ENCODE peak calls at places on chromosomes 2 and 18, in five cellular contexts. One of them, this sample, is unnamed.

GRCh38 chr2:20626698-20627471 is 24.0 kb downstream of the HS1BP3 start:
- DNase-seq in fibroblast of pulmonary artery: no peak
- DNase-seq in stimulated activated CD8-positive, alpha-beta memory T cell treated with anti-CD3 and anti-CD28 coated beads, Interleukin-15, amount 100 ng/mL, for 24 hours: no peak
- DNase-seq in activated T-cell treated with anti-CD3 and anti-CD28 coated beads, Interleukin-2, amount 50 U/mL, for 72 hours: no peak
- DNase-seq in kidney epithelial cell: no peak
- DNase-seq in this sample: no peak

GRCh38 chr2:106054880-106055655 is 139.0 kb downstream of the UXS1 start:
- DNase-seq in stimulated activated CD8-positive, alpha-beta memory T cell treated with anti-CD3 and anti-CD28 coated beads, Interleukin-15, amount 100 ng/mL, for 24 hours: no peak
- DNase-seq in activated T-cell treated with anti-CD3 and anti-CD28 coated beads, Interleukin-2, amount 50 U/mL, for 72 hours: peak; percentile 9
- DNase-seq in kidney epithelial cell: no peak
- DNase-seq in fibroblast of pulmonary artery: no peak
- DNase-seq in this sample: no peak

GRCh38 chr18:9658111-9658641 is 43.8 kb upstream of the PPP4R1 start:
- DNase-seq in stimulated activated CD8-positive, alpha-beta memory T cell treated with anti-CD3 and anti-CD28 coated beads, Interleukin-15, amount 100 ng/mL, for 24 hours: no peak
- DNase-seq in kidney epithelial cell: no peak
- DNase-seq in fibroblast of pulmonary artery: no peak
- DNase-seq in activated T-cell treated with anti-CD3 and anti-CD28 coated beads, Interleukin-2, amount 50 U/mL, for 72 hours: no peak
- DNase-seq in this sample: no peak

GRCh38 chr2:74036010-74036409 is 51.3 kb downstream of the TET3 start:
- DNase-seq in fibroblast of pulmonary artery: no peak
- DNase-seq in stimulated activated CD8-positive, alpha-beta memory T cell treated with anti-CD3 and anti-CD28 coated beads, Interleukin-15, amount 100 ng/mL, for 24 hours: no peak
- DNase-seq in activated T-cell treated with anti-CD3 and anti-CD28 coated beads, Interleukin-2, amount 50 U/mL, for 72 hours: no peak
- DNase-seq in kidney epithelial cell: no peak
- DNase-seq in this sample: no peak

GRCh38 chr2:227891673-227892072 is 20.2 kb downstream of the DAW1 start:
- DNase-seq in stimulated activated CD8-positive, alpha-beta memory T cell treated with anti-CD3 and anti-CD28 coated beads, Interleukin-15, amount 100 ng/mL, for 24 hours: no peak
- DNase-seq in activated T-cell treated with anti-CD3 and anti-CD28 coated beads, Interleukin-2, amount 50 U/mL, for 72 hours: no peak
- DNase-seq in fibroblast of pulmonary artery: no peak
- DNase-seq in kidney epithelial cell: no peak
- DNase-seq in this sample: no peak

GRCh38 chr18:10131036-10131774 is 217.4 kb downstream of the VAPA start:
- DNase-seq in stimulated activated CD8-positive, alpha-beta memory T cell treated with anti-CD3 and anti-CD28 coated beads, Interleukin-15, amount 100 ng/mL, for 24 hours: no peak
- DNase-seq in activated T-cell treated with anti-CD3 and anti-CD28 coated beads, Interleukin-2, amount 50 U/mL, for 72 hours: no peak
- DNase-seq in fibroblast of pulmonary artery: no peak
- DNase-seq in kidney epithelial cell: no peak
- DNase-seq in this sample: no peak

GRCh38 chr18:69872661-69873060 is 75.0 kb downstream of the CD226 start:
- DNase-seq in fibroblast of pulmonary artery: no peak
- DNase-seq in activated T-cell treated with anti-CD3 and anti-CD28 coated beads, Interleukin-2, amount 50 U/mL, for 72 hours: no peak
- DNase-seq in stimulated activated CD8-positive, alpha-beta memory T cell treated with anti-CD3 and anti-CD28 coated beads, Interleukin-15, amount 100 ng/mL, for 24 hours: no peak
- DNase-seq in kidney epithelial cell: no peak
- DNase-seq in this sample: no peak

GRCh38 chr2:41775381-41776025 is 272.3 kb upstream of the PKDCC start:
- DNase-seq in stimulated activated CD8-positive, alpha-beta memory T cell treated with anti-CD3 and anti-CD28 coated beads, Interleukin-15, amount 100 ng/mL, for 24 hours: no peak
- DNase-seq in kidney epithelial cell: no peak
- DNase-seq in fibroblast of pulmonary artery: no peak
- DNase-seq in activated T-cell treated with anti-CD3 and anti-CD28 coated beads, Interleukin-2, amount 50 U/mL, for 72 hours: no peak
- DNase-seq in this sample: no peak

GRCh38 chr2:105732096-105732495 is 12.6 kb upstream of the NCK2 start:
- DNase-seq in kidney epithelial cell: no peak
- DNase-seq in fibroblast of pulmonary artery: peak; percentile 75
- DNase-seq in stimulated activated CD8-positive, alpha-beta memory T cell treated with anti-CD3 and anti-CD28 coated beads, Interleukin-15, amount 100 ng/mL, for 24 hours: no peak
- DNase-seq in activated T-cell treated with anti-CD3 and anti-CD28 coated beads, Interleukin-2, amount 50 U/mL, for 72 hours: no peak
- DNase-seq in this sample: no peak

GRCh38 chr2:200765139-200765951 is 46.4 kb upstream of the BZW1 start:
- DNase-seq in fibroblast of pulmonary artery: peak; percentile 87
- DNase-seq in kidney epithelial cell: peak; percentile 82
- DNase-seq in stimulated activated CD8-positive, alpha-beta memory T cell treated with anti-CD3 and anti-CD28 coated beads, Interleukin-15, amount 100 ng/mL, for 24 hours: no peak
- DNase-seq in activated T-cell treated with anti-CD3 and anti-CD28 coated beads, Interleukin-2, amount 50 U/mL, for 72 hours: peak; percentile 68
- DNase-seq in this sample: peak; percentile 77

GRCh38 chr2:229873123-229873581 is 48.7 kb downstream of the TRIP12 start:
- DNase-seq in activated T-cell treated with anti-CD3 and anti-CD28 coated beads, Interleukin-2, amount 50 U/mL, for 72 hours: no peak
- DNase-seq in fibroblast of pulmonary artery: no peak
- DNase-seq in kidney epithelial cell: no peak
- DNase-seq in stimulated activated CD8-positive, alpha-beta memory T cell treated with anti-CD3 and anti-CD28 coated beads, Interleukin-15, amount 100 ng/mL, for 24 hours: no peak
- DNase-seq in this sample: no peak

GRCh38 chr2:233831011-233831721 is 23.2 kb downstream of the HJURP start:
- DNase-seq in fibroblast of pulmonary artery: no peak
- DNase-seq in activated T-cell treated with anti-CD3 and anti-CD28 coated beads, Interleukin-2, amount 50 U/mL, for 72 hours: no peak
- DNase-seq in stimulated activated CD8-positive, alpha-beta memory T cell treated with anti-CD3 and anti-CD28 coated beads, Interleukin-15, amount 100 ng/mL, for 24 hours: no peak
- DNase-seq in kidney epithelial cell: no peak
- DNase-seq in this sample: no peak

GRCh38 chr2:191030521-191031154 is 16.7 kb upstream of the STAT1 start:
- DNase-seq in activated T-cell treated with anti-CD3 and anti-CD28 coated beads, Interleukin-2, amount 50 U/mL, for 72 hours: peak; percentile 45
- DNase-seq in fibroblast of pulmonary artery: peak; percentile 68
- DNase-seq in kidney epithelial cell: no peak
- DNase-seq in stimulated activated CD8-positive, alpha-beta memory T cell treated with anti-CD3 and anti-CD28 coated beads, Interleukin-15, amount 100 ng/mL, for 24 hours: no peak
- DNase-seq in this sample: no peak

GRCh38 chr2:219442206-219443015 is 7.8 kb downstream of the SPEG start:
- DNase-seq in fibroblast of pulmonary artery: no peak
- DNase-seq in activated T-cell treated with anti-CD3 and anti-CD28 coated beads, Interleukin-2, amount 50 U/mL, for 72 hours: no peak
- DNase-seq in kidney epithelial cell: no peak
- DNase-seq in stimulated activated CD8-positive, alpha-beta memory T cell treated with anti-CD3 and anti-CD28 coated beads, Interleukin-15, amount 100 ng/mL, for 24 hours: no peak
- DNase-seq in this sample: peak; percentile 52

This sample was measured in NCI-H226.